ENCODE peak calls at places on chromosomes 11 and 22, in four cellular contexts. M is HCT116, N is psoas muscle, C is foreskin fibroblast. V is an unnamed sample.

GRCh38 chr11:44011797-44012196 is 36.0 kb upstream of the ACCSL start:
- DNase-seq in M (no peak), N (no peak), C (no peak), V (no peak)

GRCh38 chr11:71265559-71266092 is 13.2 kb upstream of the SHANK2 start:
- DNase-seq in M (no peak), N (no peak), C (no peak), V (no peak)

GRCh38 chr11:119540370-119541125 is 117.6 kb upstream of the THY1 start:
- DNase-seq in M (no peak), N (no peak), C (no peak), V (no peak)

GRCh38 chr22:48711031-48711431 is 1116.6 kb downstream of the BRD1 start:
- DNase-seq in M (no peak), N (no peak), C (no peak), V (no peak)

GRCh38 chr11:107563702-107564101 is 1.8 kb downstream of the ALKBH8 start:
- DNase-seq in M (peak), N (no peak), C (peak), V (no peak)

GRCh38 chr11:60991457-60991856 is 20.0 kb downstream of the CD6 start:
- DNase-seq in M (no peak), N (no peak), C (no peak), V (no peak)

GRCh38 chr11:96925862-96926261 is 536.0 kb downstream of the JRKL start:
- DNase-seq in M (no peak), N (no peak), C (no peak), V (no peak)

GRCh38 chr11:43555811-43556210 is 124.7 kb upstream of the HSD17B12 start:
- DNase-seq in M (no peak), N (no peak), C (no peak), V (no peak)

GRCh38 chr11:38089728-38090127 is 1491.7 kb upstream of the RAG2 start:
- DNase-seq in M (no peak), N (no peak), C (no peak), V (no peak)

GRCh38 chr11:94876222-94876621 is 97.1 kb downstream of the CWC15 start:
- DNase-seq in M (no peak), N (no peak), C (no peak), V (no peak)

GRCh38 chr22:37639771-37640590 is 512 bp downstream of the SH3BP1 start:
- DNase-seq in M (no peak), N (no peak), C (no peak), V (no peak)

GRCh38 chr22:39388261-39389011 is 11.1 kb upstream of the TAB1 start:
- DNase-seq in M (peak), N (peak), C (peak), V (no peak)

GRCh38 chr11:64339754-64340408 is at the start of gene CCDC88B:
- DNase-seq in M (no peak), N (peak), C (no peak), V (no peak)

GRCh38 chr22:22684605-22685561 is 40.5 kb downstream of the GGTLC2 start:
- DNase-seq in M (no peak), N (no peak), C (peak), V (no peak)

GRCh38 chr22:22755778-22756100 is 111.3 kb downstream of the GGTLC2 start:
- DNase-seq in M (no peak), N (no peak), C (no peak), V (no peak)

GRCh38 chr22:28116261-28116673 is 197.2 kb upstream of the PITPNB start:
- DNase-seq in M (no peak), N (peak), C (peak), V (no peak)

GRCh38 chr11:50164050-50164449 is 131.4 kb downstream of the OR4C45 start:
- DNase-seq in M (no peak), N (no peak), C (no peak), V (no peak)

GRCh38 chr11:11512502-11512901 is 109.3 kb downstream of the GALNT18 start:
- DNase-seq in M (no peak), N (no peak), C (no peak), V (no peak)

GRCh38 chr11:13891911-13892310 is 70.6 kb upstream of the SPON1 start:
- DNase-seq in M (no peak), N (no peak), C (no peak), V (no peak)

GRCh38 chr11:86047275-86047991 is 21.5 kb downstream of the PICALM start:
- DNase-seq in M (no peak), N (no peak), C (peak), V (no peak)

GRCh38 chr11:72589802-72590761 is 84.1 kb downstream of the PDE2A start:
- DNase-seq in M (no peak), N (no peak), C (no peak), V (no peak)

GRCh38 chr11:122700676-122701075 is 45.2 kb downstream of the UBASH3B start:
- DNase-seq in M (no peak), N (no peak), C (no peak), V (no peak)

GRCh38 chr11:57331720-57332119 is 4.0 kb downstream of the SSRP1 start:
- DNase-seq in M (no peak), N (no peak), C (no peak), V (no peak)

GRCh38 chr11:3138178-3139085 is 26.7 kb downstream of the OSBPL5 start:
- DNase-seq in M (no peak), N (peak), C (no peak), V (no peak)

GRCh38 chr11:66336234-66337102 is at the start of gene RIN1:
- DNase-seq in M (peak), N (peak), C (peak), V (no peak)
- TF ChIP-seq CTCF in M (peak), N (peak), C (peak), V (peak)

GRCh38 chr11:47523491-47524199 is 29.3 kb downstream of the CELF1 start:
- DNase-seq in M (no peak), N (no peak), C (peak), V (no peak)

GRCh38 chr11:47527186-47527585 is 25.7 kb downstream of the CELF1 start:
- DNase-seq in M (no peak), N (no peak), C (no peak), V (no peak)

GRCh38 chr11:47518212-47518959 is 34.5 kb downstream of the CELF1 start:
- DNase-seq in M (no peak), N (no peak), C (no peak), V (no peak)

DNA sequence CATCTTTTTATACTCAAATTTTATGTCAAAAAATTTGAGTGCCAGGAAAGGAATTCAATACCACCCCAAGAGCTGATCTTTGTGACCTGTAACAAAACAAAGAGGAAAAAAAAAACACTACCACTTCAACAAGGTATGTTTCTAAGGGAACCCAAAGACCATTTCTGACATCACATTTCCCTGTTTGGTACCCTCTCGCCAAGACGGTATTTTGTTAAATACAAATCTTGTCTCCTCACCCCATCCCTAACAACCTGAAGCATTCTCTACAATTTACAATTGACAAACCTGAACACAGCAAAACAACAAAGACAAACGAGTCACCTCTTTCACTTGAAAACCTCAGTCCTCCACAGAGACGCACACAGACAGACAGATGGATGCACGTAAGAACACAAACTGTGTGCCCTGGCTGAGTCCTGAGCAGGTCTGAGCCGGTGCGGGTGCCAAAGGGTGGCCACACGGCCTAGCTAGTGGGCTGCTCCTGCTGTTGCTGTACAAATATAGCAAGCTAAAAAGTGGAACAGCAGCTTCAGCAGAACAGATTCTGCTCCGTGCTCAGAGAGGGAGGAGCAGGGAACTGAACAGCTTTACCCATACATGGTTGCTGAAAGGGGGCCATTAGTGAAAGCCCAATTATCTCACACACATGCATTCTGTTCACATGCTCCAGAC is 28.6 kb downstream of the CELF1 start:
- DNase-seq in M (no peak), N (no peak), C (no peak), V (no peak)
- H3K4me3 ChIP-seq in M (no peak), N (peak), C (no peak), V (no peak)

DNA sequence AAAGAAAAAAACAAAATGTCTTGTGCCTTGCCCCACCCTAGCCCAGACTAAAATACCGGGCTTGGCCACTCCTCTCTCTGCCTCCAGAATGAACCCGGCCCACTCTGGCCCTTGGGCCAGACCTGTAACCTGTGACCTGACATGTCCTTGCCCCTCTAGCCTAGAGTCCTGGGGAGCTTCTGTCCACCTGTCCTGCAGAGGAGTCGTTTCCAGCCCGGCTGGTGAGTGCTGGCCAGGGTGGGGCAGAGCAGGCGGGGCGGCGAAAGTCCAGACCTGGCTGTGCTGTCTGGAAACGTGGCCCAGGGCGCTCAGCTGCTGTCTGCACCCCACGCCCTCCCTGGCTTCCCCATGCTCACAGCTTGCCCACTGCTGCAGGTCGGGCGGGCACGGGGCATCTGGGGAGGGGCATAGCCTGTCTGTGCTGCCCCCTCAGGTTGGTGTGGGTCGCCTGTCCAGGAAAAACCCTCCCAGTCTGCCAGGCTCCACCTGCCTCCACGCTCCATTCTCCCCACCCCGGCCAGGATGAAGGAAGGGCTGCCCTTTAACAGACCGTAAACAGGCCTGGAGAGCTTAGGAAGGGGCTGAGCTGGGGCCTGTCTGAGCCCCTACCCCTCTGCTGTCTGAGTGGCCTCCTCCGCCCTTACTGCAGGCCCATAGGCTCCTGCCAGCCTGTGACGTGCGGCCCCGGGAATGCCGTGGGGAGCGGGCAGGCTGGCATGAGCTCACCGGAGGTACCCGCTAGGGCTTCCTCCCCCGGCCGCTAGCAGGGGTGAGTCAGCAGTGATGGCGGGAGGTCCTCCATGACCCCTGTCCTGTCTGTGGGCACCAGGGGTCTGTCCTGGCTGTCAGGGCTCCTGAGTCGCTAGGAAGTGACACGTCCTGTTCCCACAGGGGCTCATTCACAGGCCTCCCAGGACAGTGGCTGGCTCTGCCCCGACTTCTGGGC is 1.9 kb downstream of the CD151 start:
- DNase-seq in M (peak), N (peak), C (peak), V (no peak)
- TF ChIP-seq CTCF in M (no peak), N (no peak), C (no peak), V (no peak)

DNA sequence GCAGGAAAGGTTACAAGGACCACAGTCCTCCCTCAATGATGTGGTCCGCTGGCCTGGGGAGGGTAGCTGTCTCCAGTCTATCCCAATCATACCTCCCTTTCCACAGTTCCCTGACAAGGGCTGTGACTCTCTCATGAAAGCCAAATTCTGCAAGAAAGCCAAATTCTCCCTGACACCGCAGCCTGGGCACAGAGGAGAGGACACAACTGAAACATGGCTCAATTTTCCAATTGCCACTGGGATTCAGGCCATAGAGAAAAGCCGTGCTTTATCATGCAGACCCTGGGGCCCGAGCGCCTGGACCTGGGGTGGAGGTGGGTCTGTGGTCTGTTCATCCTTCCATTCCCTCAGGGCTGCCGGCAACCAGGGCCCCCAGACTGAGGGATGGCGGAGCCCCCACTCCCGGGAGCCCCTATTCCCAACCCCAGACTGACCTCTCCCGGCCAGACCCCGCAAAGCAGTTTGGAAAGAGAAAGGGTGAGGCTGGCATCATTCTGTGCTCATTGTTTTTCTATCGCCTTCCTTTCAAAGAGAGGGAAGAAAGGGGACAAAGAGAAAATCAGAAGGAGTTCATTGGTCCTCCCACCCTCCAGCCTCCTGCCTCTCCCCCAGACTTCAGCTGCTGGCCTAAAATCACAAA is 239.5 kb downstream of the BUD13 start:
- DNase-seq in M (no peak), N (no peak), C (no peak), V (no peak)
- H3K4me3 ChIP-seq in M (no peak), N (no peak), C (no peak), V (no peak)

GRCh38 chr11:15159085-15159484 is 44.4 kb downstream of the INSC start:
- DNase-seq in M (peak), N (no peak), C (peak), V (no peak)
- TF ChIP-seq CTCF in M (peak), N (no peak), C (peak), V (peak)

GRCh38 chr11:35523351-35523768 is 2.1 kb downstream of the PAMR1 start:
- DNase-seq in M (no peak), N (no peak), C (no peak), V (no peak)

GRCh38 chr11:35523861-35524260 is 1.6 kb downstream of the PAMR1 start:
- DNase-seq in M (no peak), N (no peak), C (no peak), V (no peak)

GRCh38 chr11:35525501-35526175 is at the start of gene PAMR1:
- DNase-seq in M (no peak), N (peak), C (peak), V (no peak)

GRCh38 chr11:35524780-35525179 is 636 bp downstream of the PAMR1 start:
- DNase-seq in M (no peak), N (no peak), C (no peak), V (no peak)

DNA sequence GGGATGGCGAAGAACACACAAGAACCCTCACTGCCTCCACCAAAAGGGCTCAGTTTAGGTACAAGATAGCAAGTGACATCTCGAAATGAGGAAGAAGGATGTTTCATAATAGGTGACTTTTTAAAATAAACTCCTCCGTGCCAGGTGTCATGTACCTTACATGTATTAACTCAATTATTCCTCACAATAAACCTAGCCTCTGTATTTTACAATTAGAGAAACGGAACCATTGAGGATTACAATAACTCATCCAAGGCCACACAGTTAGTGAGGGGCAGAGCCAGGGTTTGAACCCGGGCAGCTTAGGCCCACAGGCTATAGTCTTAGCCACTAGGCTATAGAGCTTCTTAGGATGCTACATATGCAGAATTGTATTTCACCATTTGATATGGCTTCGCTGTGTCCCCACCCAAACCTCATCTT is 965 bp upstream of the PAMR1 start:
- DNase-seq in M (peak), N (no peak), C (no peak), V (no peak)
- H3K4me3 ChIP-seq in M (no peak), N (no peak), C (peak), V (no peak)

GRCh38 chr11:59201376-59201775 is 11.4 kb downstream of the MPEG1 start:
- DNase-seq in M (no peak), N (no peak), C (no peak), V (no peak)
- TF ChIP-seq CTCF in M (peak), N (no peak), C (no peak), V (peak)

GRCh38 chr11:68684385-68685356 is at the start of gene GAL:
- DNase-seq in M (no peak), N (no peak), C (no peak), V (no peak)
- H3K4me3 ChIP-seq in M (peak), N (peak), C (peak), V (peak)